ENCODE peak calls at places on chromosome 6, in nine cellular contexts. K is astrocyte, Q is stomach, F is SK-N-SH, B is hepatocyte, V is heart left ventricle, L is left ventricle myocardium inferior, D is DND-41, Z is spleen. G is an unnamed sample.
A peak's percentile ranks its signal among the peaks of the same experiment; 100 is the strongest.

GRCh38 chr6:42523158-42523814 is 40.5 kb upstream of the UBR2 start:
- DNase-seq in F (no peak), Q (no peak), Z (no peak), V (no peak), B (no peak), L (no peak), K (peak; percentile 57), D (no peak), G (no peak)

GRCh38 chr6:13046084-13046483 is 282.3 kb downstream of the TBC1D7 start:
- DNase-seq in F (no peak), D (no peak), K (no peak), B (no peak), L (no peak), V (no peak), Z (no peak), Q (no peak), G (no peak)

GRCh38 chr6:25121186-25121585 is 158.0 kb upstream of the CARMIL1 start:
- DNase-seq in K (no peak), Z (no peak), F (no peak), Q (no peak), V (no peak), D (no peak), B (no peak), L (no peak), G (no peak)

GRCh38 chr6:111776236-111777189 is 96.7 kb downstream of the FYN start:
- DNase-seq in L (no peak), K (peak; percentile 62), D (no peak), F (no peak), Z (no peak), Q (no peak), B (no peak), V (no peak), G (no peak)

GRCh38 chr6:152984387-152984872 is 1.6 kb upstream of the FBXO5 start:
- DNase-seq in L (no peak), K (no peak), Z (no peak), V (no peak), F (no peak), Q (no peak), D (no peak), B (no peak), G (no peak)

GRCh38 chr6:108721308-108721707 is 126.9 kb upstream of the ARMC2 start:
- DNase-seq in D (no peak), B (no peak), K (no peak), Q (no peak), L (no peak), V (no peak), Z (no peak), F (no peak), G (no peak)

GRCh38 chr6:89950879-89951391 is 56.7 kb downstream of the GJA10 start:
- DNase-seq in Q (no peak), L (no peak), Z (no peak), V (no peak), K (peak; percentile 43), F (no peak), B (peak; percentile 65), D (no peak), G (no peak)

GRCh38 chr6:150813319-150813992 is 52.0 kb upstream of the MTHFD1L start:
- DNase-seq in V (no peak), B (peak; percentile 16), Z (no peak), L (no peak), Q (no peak), D (no peak), K (peak; percentile 70), F (no peak), G (no peak)

GRCh38 chr6:126337323-126337722 is 2.6 kb upstream of the CENPW start:
- DNase-seq in Z (no peak), F (no peak), V (no peak), B (peak; percentile 26), Q (no peak), K (peak; percentile 23), D (no peak), L (no peak), G (no peak)

GRCh38 chr6:16623733-16624132 is 137.5 kb downstream of the ATXN1 start:
- DNase-seq in B (no peak), F (no peak), L (no peak), D (no peak), Z (no peak), V (no peak), K (no peak), Q (no peak), G (no peak)

GRCh38 chr6:169454204-169454871 is 200.7 kb upstream of the THBS2 start:
- DNase-seq in Q (no peak), Z (no peak), F (no peak), B (peak; percentile 63), D (no peak), V (no peak), K (peak; percentile 69), L (no peak), G (peak; percentile 28)

DNA sequence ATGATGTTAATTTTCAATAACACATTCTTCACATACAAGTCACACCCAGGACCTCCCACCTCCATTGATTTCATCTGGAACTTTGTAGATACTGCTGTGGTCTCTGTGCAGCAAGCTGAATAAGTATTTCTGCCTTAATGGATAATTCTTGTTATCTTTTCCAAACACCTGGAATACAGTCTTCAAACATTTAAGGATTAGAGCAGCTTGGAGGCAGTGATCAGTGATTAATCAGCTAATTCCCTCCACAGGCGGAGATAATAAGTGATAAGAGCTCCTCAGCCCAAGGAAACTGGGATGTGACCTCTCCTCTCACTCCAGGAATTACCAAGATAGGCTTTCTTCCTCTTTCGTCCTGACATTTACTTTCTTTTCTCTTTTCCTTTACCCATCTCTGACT is 110.7 kb downstream of the FIG4 start:
- DNase-seq in K (no peak), L (no peak), D (no peak), F (no peak), V (no peak), Z (no peak), Q (no peak), B (no peak), G (no peak)
- H3K4me3 ChIP-seq in K (no peak overlapping the region), L (no peak overlapping the region), D (no peak overlapping the region), F (no peak overlapping the region), V (no peak overlapping the region), Z (no peak overlapping the region), Q (no peak overlapping the region), B (no peak overlapping the region), G (no peak overlapping the region)

GRCh38 chr6:10382728-10383127 is 32.1 kb downstream of the TFAP2A start:
- DNase-seq in Z (no peak), K (no peak), V (no peak), B (no peak), F (no peak), Q (no peak), L (no peak), D (no peak), G (no peak)
- H3K27me3 ChIP-seq in Z (peaks cover 20% of the 10 kb centered on the region), K (peaks cover 73% of the 10 kb centered on the region), V (peaks cover 97% of the 10 kb centered on the region), B (peaks cover 82% of the 10 kb centered on the region), F (peaks cover 86% of the 10 kb centered on the region), Q (peaks cover 31% of the 10 kb centered on the region), L (peaks cover 100% of the 10 kb centered on the region), D (peaks cover 4% of the 10 kb centered on the region), G (peaks cover 64% of the 10 kb centered on the region)

GRCh38 chr6:7138111-7138510 is 30.4 kb downstream of the RREB1 start:
- DNase-seq in K (no peak), Z (no peak), V (no peak), D (no peak), L (no peak), B (no peak), F (no peak), Q (no peak), G (no peak)

GRCh38 chr6:7140631-7141366 is 33.0 kb downstream of the RREB1 start:
- DNase-seq in V (peak; percentile 92), D (peak; percentile 80), K (peak; percentile 54), F (peak; percentile 95), Q (peak; percentile 90), L (peak; percentile 91), Z (peak; percentile 96), B (peak; percentile 89), G (no peak)

GRCh38 chr6:7138921-7139358 is 31.2 kb downstream of the RREB1 start:
- DNase-seq in B (peak; percentile 58), D (no peak), K (no peak), F (no peak), L (no peak), Z (no peak), Q (peak; percentile 70), V (no peak), G (no peak)

GRCh38 chr6:7142228-7142801 is 34.6 kb downstream of the RREB1 start:
- DNase-seq in L (no peak), B (no peak), Q (no peak), Z (peak; percentile 81), F (no peak), V (no peak), D (no peak), K (no peak), G (no peak)

DNA sequence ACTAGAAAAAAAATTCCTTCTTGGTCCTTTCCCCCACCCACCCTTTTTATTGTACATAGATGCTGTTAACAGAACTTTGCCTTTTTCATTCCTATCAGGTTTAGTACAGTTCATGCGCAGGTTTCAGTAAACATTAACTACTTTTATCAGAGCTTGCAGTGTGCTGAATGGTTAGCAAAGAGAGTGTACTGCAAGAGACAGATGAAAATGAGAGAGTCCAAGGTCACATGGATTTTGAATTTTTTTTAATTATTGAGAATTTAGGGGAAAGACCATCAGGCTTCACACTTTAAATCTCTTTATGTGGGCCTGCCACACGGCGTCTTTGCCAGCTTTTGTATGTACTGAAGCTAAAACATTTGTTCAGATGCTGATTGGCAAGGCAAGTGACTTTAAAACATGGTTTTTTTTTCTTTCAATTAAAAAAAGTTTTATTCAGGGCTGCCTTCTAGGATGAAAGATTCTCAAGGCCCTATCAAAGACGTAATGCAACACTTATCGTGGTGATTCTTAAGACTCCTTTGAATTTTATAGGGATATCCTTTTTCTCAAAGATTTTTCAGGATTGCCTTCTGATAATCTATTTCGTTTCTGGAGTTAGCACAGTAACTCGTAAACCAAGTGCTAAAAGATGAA is 32.2 kb downstream of the RREB1 start:
- DNase-seq in F (no peak), Q (no peak), L (no peak), D (no peak), K (no peak), V (no peak), Z (no peak), B (no peak), G (no peak)
- H3K4me3 ChIP-seq in F (no peak overlapping the region), Q (no peak overlapping the region), L (peak overlapping the region; percentile 78), D (peak overlapping the region; percentile 68), K (no peak overlapping the region), V (no peak overlapping the region), Z (no peak overlapping the region), B (peak overlapping the region; percentile 55), G (no peak overlapping the region)

GRCh38 chr6:27551607-27552006 is 78.7 kb upstream of the ZNF184 start:
- DNase-seq in L (no peak), B (no peak), D (no peak), Z (no peak), V (no peak), Q (no peak), F (no peak), K (no peak), G (no peak)

GRCh38 chr6:27556406-27556805 is 83.5 kb upstream of the ZNF184 start:
- DNase-seq in V (no peak), Z (no peak), K (no peak), D (no peak), Q (no peak), F (no peak), L (no peak), B (no peak), G (no peak)

GRCh38 chr6:27558028-27558724 is 85.3 kb upstream of the ZNF184 start:
- DNase-seq in K (no peak), D (no peak), Q (no peak), V (no peak), Z (no peak), L (no peak), B (no peak), F (no peak), G (no peak)

GRCh38 chr6:27550692-27551091 is 77.8 kb upstream of the ZNF184 start:
- DNase-seq in Q (no peak), F (no peak), Z (no peak), K (no peak), D (no peak), L (no peak), B (no peak), V (no peak), G (no peak)

GRCh38 chr6:27553123-27553904 is 80.4 kb upstream of the ZNF184 start:
- DNase-seq in V (no peak), L (no peak), Q (no peak), D (no peak), Z (no peak), K (peak; percentile 31), F (no peak), B (peak; percentile 34), G (no peak)
- H3K27me3 ChIP-seq in V (peaks cover 99% of the 10 kb centered on the region), L (peaks cover 100% of the 10 kb centered on the region), Q (no peaks in the 10 kb centered on the region), D (no peaks in the 10 kb centered on the region), Z (peaks cover 4% of the 10 kb centered on the region), K (peaks cover 14% of the 10 kb centered on the region), F (peaks cover 44% of the 10 kb centered on the region), B (peaks cover 9% of the 10 kb centered on the region), G (peaks cover 22% of the 10 kb centered on the region)